ENCODE peak calls at places on chromosomes 7 and 10, in six cellular contexts. Y is prostate gland, S is cardiac muscle cell, B is esophagus squamous epithelium, F is lung, Z is Panc1. V is an unnamed sample. For H3K36me3, the result is how much of the 10 kb centered on the place peaks cover.

GRCh38 chr7:118517275-118517674 is 292.8 kb downstream of the ANKRD7 start:
- DNase-seq in F (no peak), S (no peak), Z (no peak), Y (no peak), B (no peak), V (no peak)

GRCh38 chr7:47310020-47310419 is 271.9 kb downstream of the TNS3 start:
- DNase-seq in Y (no peak), S (no peak), Z (no peak), B (no peak), F (no peak), V (no peak)

GRCh38 chr7:3158501-3158900 is 114.8 kb upstream of the CARD11 start:
- DNase-seq in S (no peak), B (no peak), Y (no peak), Z (no peak), F (no peak), V (no peak)

GRCh38 chr7:2709553-2710165 is 21.7 kb downstream of the AMZ1 start:
- DNase-seq in F (peak), Y (peak), S (peak), Z (peak), B (no peak), V (peak)

GRCh38 chr7:125279956-125280355 is 350.3 kb upstream of the POT1 start:
- DNase-seq in S (no peak), Y (no peak), Z (no peak), B (no peak), F (no peak), V (no peak)

GRCh38 chr10:87079106-87079836 is 15.4 kb downstream of the GLUD1 start:
- DNase-seq in F (no peak), S (no peak), B (no peak), Z (no peak), Y (no peak), V (no peak)

GRCh38 chr7:35021445-35021844 is 15.8 kb downstream of the DPY19L1 start:
- DNase-seq in F (no peak), S (no peak), B (no peak), Y (no peak), Z (no peak), V (no peak)

GRCh38 chr7:45698527-45699309 is 124.5 kb downstream of the ADCY1 start:
- DNase-seq in Z (no peak), B (no peak), F (no peak), Y (no peak), S (no peak), V (no peak)

GRCh38 chr7:140205600-140205999 is 28.8 kb upstream of the KDM7A start:
- DNase-seq in F (no peak), Y (no peak), S (no peak), Z (no peak), B (no peak), V (no peak)

GRCh38 chr7:132742152-132742551 is 165.9 kb upstream of the PLXNA4 start:
- DNase-seq in Y (no peak), S (peak), B (no peak), F (peak), Z (no peak), V (no peak)

GRCh38 chr10:56679578-56679977 is 318.5 kb upstream of the ZWINT start:
- DNase-seq in Y (no peak), F (no peak), S (no peak), B (no peak), Z (no peak), V (no peak)

GRCh38 chr10:29374162-29374561 is 85.3 kb downstream of the LYZL1 start:
- DNase-seq in B (no peak), Z (no peak), F (no peak), Y (no peak), S (no peak), V (no peak)

GRCh38 chr7:129394101-129394500 is 40.1 kb upstream of the STRIP2 start:
- DNase-seq in F (no peak), B (no peak), Y (no peak), Z (no peak), S (no peak), V (no peak)

GRCh38 chr7:114939484-114940097 is 17.7 kb downstream of the MDFIC start:
- DNase-seq in Y (no peak), B (no peak), Z (no peak), S (no peak), F (no peak), V (no peak)

GRCh38 chr7:91082854-91083495 is 181.3 kb upstream of the FZD1 start:
- DNase-seq in F (no peak), Y (no peak), B (no peak), Z (no peak), S (peak), V (no peak)

GRCh38 chr10:19705273-19705672 is 111.0 kb upstream of the PLXDC2 start:
- DNase-seq in F (no peak), Z (no peak), B (no peak), Y (no peak), S (no peak), V (no peak)

GRCh38 chr7:37438879-37439278 is 9.8 kb downstream of the ELMO1 start:
- DNase-seq in F (no peak), B (no peak), S (no peak), Y (no peak), Z (no peak), V (no peak)

GRCh38 chr10:133460208-133460769 is 6.5 kb downstream of the SCART1 start:
- DNase-seq in F (peak), B (no peak), S (no peak), Z (no peak), Y (no peak), V (no peak)

GRCh38 chr10:57925045-57925444 is 342.6 kb downstream of the IPMK start:
- DNase-seq in F (no peak), Z (no peak), S (no peak), B (no peak), Y (peak), V (no peak)

GRCh38 chr10:79238606-79239005 is 108.7 kb upstream of the PPIF start:
- DNase-seq in F (no peak), S (no peak), B (no peak), Z (no peak), Y (no peak), V (no peak)

GRCh38 chr7:130277763-130278643 is 11.3 kb downstream of the CPA2 start:
- DNase-seq in S (peak), Y (no peak), F (peak), Z (no peak), B (no peak), V (no peak)

GRCh38 chr7:131961281-131961680 is 404.9 kb upstream of the PODXL start:
- DNase-seq in Z (no peak), F (no peak), B (no peak), Y (peak), S (no peak), V (no peak)

GRCh38 chr10:110221721-110222261 is 14.4 kb downstream of the MXI1 start:
- DNase-seq in B (no peak), F (peak), S (peak), Y (peak), Z (no peak), V (no peak)

GRCh38 chr10:111126981-111127848 is 50.4 kb downstream of the ADRA2A start:
- DNase-seq in Z (no peak), F (no peak), S (no peak), B (no peak), Y (no peak), V (no peak)

DNA sequence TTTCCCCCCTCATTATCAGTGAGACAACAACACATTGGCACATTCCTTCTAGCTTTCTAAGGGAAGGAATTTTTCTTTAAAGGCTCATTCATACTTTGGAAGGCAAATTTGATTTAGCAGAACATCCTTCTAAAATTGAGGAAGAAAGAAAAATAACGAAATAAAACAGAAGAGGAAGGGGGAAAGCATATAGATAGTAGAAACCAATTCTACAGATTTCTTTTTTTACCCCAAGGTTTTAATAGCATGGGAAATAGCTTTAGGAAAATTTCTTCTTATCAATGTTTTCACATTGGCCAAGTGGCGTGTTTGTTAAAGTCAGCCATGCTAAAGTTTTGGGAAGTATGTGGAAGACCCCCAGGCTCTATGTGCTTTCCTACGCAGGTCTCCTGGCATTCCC is 35.7 kb downstream of the MACROH2A2 start:
- DNase-seq in B (no peak), Z (no peak), Y (no peak), S (peak), F (no peak), V (no peak)
- H3K36me3 ChIP-seq in B (under half), Z (under half), Y (under half), S (under half), F (under half), V (under half)

GRCh38 chr7:95621404-95621803 is 25.1 kb upstream of the PDK4 start:
- DNase-seq in S (no peak), F (no peak), Y (no peak), Z (no peak), B (no peak), V (no peak)

GRCh38 chr7:95622859-95623258 is 26.5 kb upstream of the PDK4 start:
- DNase-seq in S (no peak), B (no peak), Y (no peak), Z (no peak), F (no peak), V (no peak)

GRCh38 chr7:95622001-95622549 is 25.8 kb upstream of the PDK4 start:
- DNase-seq in Z (no peak), B (no peak), F (no peak), Y (no peak), S (no peak), V (no peak)

GRCh38 chr7:95619517-95619916 is 23.2 kb upstream of the PDK4 start:
- DNase-seq in F (no peak), S (no peak), B (no peak), Y (no peak), Z (no peak), V (no peak)

DNA sequence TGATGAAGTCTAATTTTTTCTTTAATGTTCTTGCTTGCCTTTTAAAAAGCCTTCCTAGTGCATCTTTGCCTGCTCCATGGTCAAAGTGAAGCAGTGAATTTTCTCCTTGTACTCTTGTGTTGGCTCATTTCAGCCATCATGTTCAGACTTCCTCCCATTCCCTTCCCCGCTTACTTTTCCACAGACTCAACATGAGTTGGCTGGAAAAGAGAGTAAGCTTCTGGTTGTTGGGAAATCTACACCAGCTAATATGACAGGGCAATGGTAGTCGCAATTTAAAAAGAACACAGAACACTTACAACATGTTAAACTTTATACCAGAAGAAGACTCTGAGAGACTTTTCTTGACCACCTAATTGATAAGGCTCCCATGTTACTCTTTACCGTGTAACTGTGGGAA is 24.3 kb upstream of the PDK4 start:
- DNase-seq in Z (no peak), B (no peak), S (no peak), F (no peak), Y (no peak), V (no peak)
- TF ChIP-seq CTCF in Z (no peak), B (no peak), S (no peak), F (no peak), Y (no peak), V (no peak)

GRCh38 chr7:82317760-82318159 is 125.8 kb downstream of the CACNA2D1 start:
- DNase-seq in Z (no peak), Y (no peak), S (no peak), F (no peak), B (no peak), V (no peak)

GRCh38 chr7:82313269-82313668 is 130.3 kb downstream of the CACNA2D1 start:
- DNase-seq in B (no peak), F (no peak), Y (no peak), S (no peak), Z (no peak), V (no peak)

GRCh38 chr7:82312646-82313045 is 130.9 kb downstream of the CACNA2D1 start:
- DNase-seq in Y (no peak), B (no peak), S (no peak), F (no peak), Z (no peak), V (no peak)

GRCh38 chr7:82319674-82320118 is 123.9 kb downstream of the CACNA2D1 start:
- DNase-seq in Y (peak), F (peak), Z (no peak), S (peak), B (no peak), V (no peak)

DNA sequence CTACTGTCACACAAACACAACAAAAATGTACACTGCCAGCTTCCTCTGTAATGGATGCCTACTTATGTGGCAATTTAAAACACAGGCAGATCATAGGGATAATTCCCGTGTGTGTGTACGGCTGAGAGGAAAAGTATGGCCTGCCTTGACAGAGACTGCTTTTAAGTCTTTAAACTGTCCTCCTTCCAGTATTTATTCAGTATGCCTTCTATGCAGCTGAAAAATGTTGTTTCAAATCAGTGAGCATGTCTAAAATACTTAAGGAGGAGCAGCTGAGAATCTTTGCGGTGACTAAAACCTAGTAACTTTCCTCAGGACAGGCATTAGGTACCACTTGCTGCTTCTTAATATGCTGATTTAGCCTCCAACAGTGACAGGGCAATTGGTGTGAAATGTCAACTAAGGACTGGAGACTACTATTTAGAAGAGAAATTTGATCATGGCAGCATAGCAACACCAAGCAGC is 126.3 kb downstream of the CACNA2D1 start:
- DNase-seq in S (no peak), Y (no peak), B (no peak), F (no peak), Z (no peak), V (no peak)
- H3K4me3 ChIP-seq in S (no peak), Y (no peak), B (no peak), F (no peak), Z (no peak), V (no peak)

GRCh38 chr10:13321576-13321975 is 21.7 kb upstream of the PHYH start:
- DNase-seq in F (no peak), Y (no peak), S (no peak), B (no peak), Z (no peak), V (no peak)
- H3K36me3 ChIP-seq in F (under half), Y (under half), S (half or more), B (under half), Z (under half), V (under half)

GRCh38 chr10:60008816-60009215 is 102.5 kb upstream of the CCDC6 start:
- DNase-seq in F (no peak), Z (no peak), B (no peak), S (no peak), Y (no peak), V (no peak)
- TF ChIP-seq CTCF in F (no peak), Z (peak), B (no peak), S (no peak), Y (no peak), V (peak)

DNA sequence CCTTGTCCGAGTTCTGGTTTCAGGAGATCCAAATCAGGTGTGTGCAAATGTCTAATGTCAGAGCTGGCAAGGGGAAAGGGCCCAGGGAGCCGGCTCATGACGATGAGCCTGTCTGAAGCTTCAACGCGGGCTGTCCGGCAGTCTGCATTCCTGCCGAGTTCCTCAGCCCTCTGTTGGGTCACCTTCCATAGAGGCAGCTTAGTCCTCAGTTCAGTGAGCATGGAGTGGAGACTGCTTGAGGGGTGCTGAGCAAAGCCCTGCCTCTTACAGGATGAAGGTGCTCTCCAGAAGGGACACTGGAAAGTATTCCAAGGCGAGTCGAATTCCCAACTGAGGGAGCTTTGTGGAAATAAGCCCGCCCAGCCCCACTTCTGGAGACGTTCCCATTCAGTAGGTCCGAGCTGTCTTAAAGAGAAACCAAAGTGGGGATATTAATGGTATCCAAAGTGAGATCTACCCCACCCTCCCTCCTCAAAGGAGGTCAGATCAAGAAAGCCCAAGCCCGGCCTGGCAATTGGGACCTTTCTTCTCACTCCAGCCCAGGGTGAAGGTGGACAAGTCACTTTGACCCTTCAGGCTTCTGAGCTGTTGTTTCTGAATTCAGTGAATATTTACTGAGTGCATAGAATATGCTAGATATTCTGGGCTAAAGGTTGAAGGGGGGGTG is 3.3 kb downstream of the EGFR start:
- DNase-seq in B (no peak), F (no peak), Y (no peak), S (no peak), Z (no peak), V (no peak)
- H3K4me3 ChIP-seq in B (peak), F (no peak), Y (peak), S (no peak), Z (peak), V (peak)

GRCh38 chr7:77765906-77766800 is 32.1 kb downstream of the TMEM60 start:
- DNase-seq in Y (no peak), F (no peak), B (no peak), S (peak), Z (no peak), V (no peak)
- H3K36me3 ChIP-seq in Y (under half), F (under half), B (under half), S (under half), Z (under half), V (under half)

V was measured in keratinocyte.